ENCODE peak calls at places on chromosomes 4 and X, in nine cellular contexts. G is GM12865, I is aorta, V is esophagus squamous epithelium, H is lung microvascular endothelial cell, A is Ammon's horn, D is SW480, K is mammary epithelial cell, Y is pons. F is an unnamed sample.

GRCh38 chr4:26015133-26015651 is 101.2 kb downstream of the SMIM20 start:
- DNase-seq in Y (peak), G (no peak), K (no peak), A (peak), I (peak), D (no peak), H (no peak), V (peak), F (no peak)

GRCh38 chr4:185088899-185089298 is 54.2 kb upstream of the SLC25A4 start:
- DNase-seq in D (no peak), H (no peak), A (no peak), I (no peak), K (no peak), Y (no peak), G (no peak), V (no peak), F (no peak)

GRCh38 chrX:29432534-29432933 is 782.8 kb upstream of the MAGEB2 start:
- DNase-seq in I (no peak), A (no peak), D (no peak), G (no peak), K (peak), V (no peak), H (no peak), Y (no peak), F (no peak)

GRCh38 chr4:109945056-109945455 is 32.4 kb downstream of the EGF start:
- DNase-seq in K (peak), A (no peak), H (no peak), V (no peak), I (no peak), Y (no peak), D (peak), G (no peak), F (no peak)

GRCh38 chrX:3518870-3519269 is 172.4 kb upstream of the MXRA5 start:
- DNase-seq in D (peak), H (no peak), A (no peak), I (no peak), V (no peak), G (no peak), K (peak), Y (peak), F (no peak)

GRCh38 chr4:148434075-148434773 is 8.0 kb downstream of the NR3C2 start:
- DNase-seq in A (no peak), I (no peak), H (peak), V (no peak), G (no peak), D (no peak), Y (no peak), K (no peak), F (no peak)

GRCh38 chr4:155207534-155208257 is 740 bp upstream of the NPY2R start:
- DNase-seq in K (peak), G (no peak), V (no peak), Y (peak), H (no peak), D (no peak), A (peak), I (peak), F (no peak)

GRCh38 chrX:118261136-118261535 is 84.8 kb upstream of the WDR44 start:
- DNase-seq in A (no peak), K (no peak), D (no peak), Y (no peak), V (no peak), I (no peak), H (no peak), G (no peak), F (no peak)

F was measured in T-helper 2 cell treated with Interferon-gamma antibody and Interleukin-4, amounts not matched to agents 5 μg/mL and 100 μg/mL, for 36 hours.